ENCODE peak calls at places on chromosome 4, in seven cellular contexts. H is ELR; X is AG08396; P is IMR-90; J is aorta; O is Right ventricle myocardium superior; F is CD8-positive, alpha-beta memory T cell. M is an unnamed sample.

GRCh38 chr4:35151816-35152572 is 1092.3 kb downstream of the ARAP2 start:
- DNase-seq in O (no peak), F (no peak), H (peak; percentile 55), P (no peak), X (no peak), J (no peak), M (no peak)

GRCh38 chr4:138047290-138047689 is 194.9 kb downstream of the SLC7A11 start:
- DNase-seq in O (no peak), X (no peak), F (no peak), H (no peak), J (no peak), P (no peak), M (no peak)

GRCh38 chr4:150072906-150073714 is 5.1 kb upstream of the DCLK2 start:
- DNase-seq in J (no peak), F (no peak), P (peak; percentile 97), H (peak; percentile 47), O (no peak), X (peak; percentile 78), M (no peak)

GRCh38 chr4:139606600-139607301 is 50.7 kb upstream of the SETD7 start:
- DNase-seq in H (peak; percentile 48), P (peak; percentile 70), X (no peak), F (no peak), J (no peak), O (no peak), M (no peak)

GRCh38 chr4:158146736-158147135 is 26.1 kb downstream of the GASK1B start:
- DNase-seq in P (no peak), J (no peak), F (no peak), H (no peak), O (no peak), X (no peak), M (no peak)

GRCh38 chr4:56977321-56978012 is at the start of gene NOA1:
- DNase-seq in X (peak; percentile 97), O (peak; percentile 99), H (peak; percentile 99), F (peak; percentile 99), J (peak; percentile 99), P (peak; percentile 99), M (peak; percentile 96)

GRCh38 chr4:139576219-139576618 is 20.2 kb upstream of the SETD7 start:
- DNase-seq in J (no peak), P (peak; percentile 60), H (peak; percentile 56), X (no peak), F (no peak), O (no peak), M (no peak)

GRCh38 chr4:7423801-7424552 is 10.8 kb downstream of the PSAPL1 start:
- DNase-seq in F (peak; percentile 37), J (peak; percentile 55), P (no peak), H (no peak), O (peak; percentile 31), X (no peak), M (no peak)

GRCh38 chr4:92387459-92388069 is 83.8 kb downstream of the GRID2 start:
- DNase-seq in O (no peak), X (peak; percentile 13), F (no peak), J (no peak), P (peak; percentile 53), H (peak; percentile 33), M (no peak)

GRCh38 chr4:77044458-77045124 is 31.2 kb downstream of the CCNI start:
- DNase-seq in P (peak; percentile 80), F (no peak), J (no peak), H (peak; percentile 74), O (no peak), X (no peak), M (no peak)

GRCh38 chr4:152680988-152681731 is 1.4 kb upstream of the TMEM154 start:
- DNase-seq in X (peak; percentile 23), P (peak; percentile 59), H (peak; percentile 90), O (no peak), F (no peak), J (no peak), M (peak; percentile 93)

GRCh38 chr4:149512489-149512888 is 303.2 kb downstream of the IQCM start:
- DNase-seq in O (no peak), X (no peak), P (no peak), F (no peak), J (no peak), H (no peak), M (no peak)

GRCh38 chr4:121784975-121785374 is 16.1 kb upstream of the EXOSC9 start:
- DNase-seq in H (peak; percentile 94), J (no peak), X (peak; percentile 70), P (peak; percentile 97), F (no peak), O (no peak), M (peak; percentile 59)

GRCh38 chr4:102620697-102621497 is 119.7 kb downstream of the NFKB1 start:
- DNase-seq in F (no peak), O (no peak), X (peak; percentile 63), J (no peak), P (peak; percentile 82), H (peak; percentile 76), M (no peak)

GRCh38 chr4:56181140-56181950 is 205.9 kb downstream of the AASDH start:
- DNase-seq in H (peak; percentile 10), J (no peak), P (no peak), O (no peak), F (no peak), X (no peak), M (no peak)

GRCh38 chr4:145895056-145895455 is 43.6 kb downstream of the ZNF827 start:
- DNase-seq in P (no peak), O (no peak), F (no peak), X (no peak), H (no peak), J (no peak), M (no peak)

GRCh38 chr4:17448689-17449088 is 63.2 kb downstream of the QDPR start:
- DNase-seq in F (no peak), O (no peak), H (peak; percentile 61), P (peak; percentile 72), X (peak; percentile 50), J (no peak), M (peak; percentile 49)

GRCh38 chr4:93897559-93897958 is 69.0 kb downstream of the ATOH1 start:
- DNase-seq in J (no peak), P (no peak), X (no peak), H (peak; percentile 7), O (no peak), F (no peak), M (no peak)

GRCh38 chr4:157043131-157043530 is 32.8 kb upstream of the GLRB start:
- DNase-seq in J (no peak), O (no peak), X (peak; percentile 26), H (peak; percentile 59), F (no peak), P (peak; percentile 51), M (no peak)

GRCh38 chr4:12965334-12965733 is 518.8 kb downstream of the RAB28 start:
- DNase-seq in F (no peak), J (no peak), O (no peak), H (no peak), X (no peak), P (no peak), M (no peak)

GRCh38 chr4:48752256-48752655 is 27.8 kb downstream of the FRYL start:
- DNase-seq in O (no peak), P (no peak), J (no peak), X (no peak), F (no peak), H (no peak), M (no peak)

GRCh38 chr4:139267301-139267700 is 12.7 kb downstream of the MGARP start:
- DNase-seq in H (peak; percentile 54), J (no peak), O (no peak), X (no peak), P (no peak), F (no peak), M (no peak)

GRCh38 chr4:156754832-156755570 is 216.6 kb downstream of the PDGFC start:
- DNase-seq in O (no peak), P (no peak), F (no peak), H (no peak), J (no peak), X (no peak), M (no peak)

GRCh38 chr4:107292979-107293378 is 256.9 kb upstream of the DKK2 start:
- DNase-seq in P (no peak), F (no peak), O (no peak), X (no peak), J (no peak), H (no peak), M (peak; percentile 40)

GRCh38 chr4:78606530-78607095 is 55.0 kb downstream of the ANXA3 start:
- DNase-seq in X (no peak), O (no peak), J (no peak), F (no peak), P (no peak), H (no peak), M (no peak)

GRCh38 chr4:7101692-7102515 is 34.0 kb upstream of the GRPEL1 start:
- DNase-seq in X (peak; percentile 89), O (peak; percentile 81), H (peak; percentile 73), F (peak; percentile 62), J (peak; percentile 88), P (peak; percentile 60), M (no peak)

GRCh38 chr4:139633661-139634060 is 32.0 kb upstream of the MGST2 start:
- DNase-seq in O (no peak), X (peak; percentile 16), H (peak; percentile 47), F (no peak), J (peak; percentile 72), P (peak; percentile 20), M (no peak)

GRCh38 chr4:55169352-55169959 is 44.1 kb upstream of the KDR start:
- DNase-seq in X (no peak), F (no peak), O (no peak), J (no peak), H (no peak), P (peak; percentile 50), M (peak; percentile 66)